ENCODE peak calls at places on chromosomes 11 and 22, in four cellular contexts. E is thoracic aorta, N is nucleus accumbens, U is GM12892. G is an unnamed sample.

GRCh38 chr11:82631722-82632630 is 101.7 kb downstream of the FAM181B start:
- DNase-seq in E (no peak), N (no peak), U (no peak), G (no peak)

GRCh38 chr11:59756845-59757244 is 1.7 kb downstream of the STX3 start:
- DNase-seq in E (no peak), N (no peak), U (no peak), G (no peak)

GRCh38 chr22:30691204-30691603 is 3.5 kb upstream of the OSBP2 start:
- DNase-seq in E (no peak), N (no peak), U (no peak), G (no peak)

GRCh38 chr22:36319595-36320497 is 66.9 kb downstream of the APOL1 start:
- DNase-seq in E (no peak), N (no peak), U (no peak), G (no peak)

GRCh38 chr11:126318642-126319373 is 14.9 kb downstream of the DCPS start:
- DNase-seq in E (no peak), N (peak), U (no peak), G (no peak)

GRCh38 chr11:63521896-63522295 is 14.7 kb upstream of the PLAAT4 start:
- DNase-seq in E (no peak), N (no peak), U (no peak), G (no peak)

GRCh38 chr22:17569971-17570511 is 6.7 kb downstream of the SLC25A18 start:
- DNase-seq in E (no peak), N (no peak), U (no peak), G (no peak)

GRCh38 chr11:1530686-1531256 is 41.3 kb downstream of the DUSP8 start:
- DNase-seq in E (no peak), N (no peak), U (no peak), G (no peak)

GRCh38 chr11:62602141-62603071 is 741 bp upstream of the MTA2 start:
- DNase-seq in E (no peak), N (peak), U (peak), G (peak)

GRCh38 chr11:79092791-79093313 is 348.0 kb downstream of the TENM4 start:
- DNase-seq in E (no peak), N (no peak), U (no peak), G (no peak)

GRCh38 chr22:19456541-19456940 is 9.0 kb upstream of the C22orf39 start:
- DNase-seq in E (no peak), N (no peak), U (no peak), G (no peak)

GRCh38 chr11:128195057-128195751 is 392.2 kb downstream of the ETS1 start:
- DNase-seq in E (no peak), N (no peak), U (no peak), G (no peak)

GRCh38 chr11:32704261-32704660 is 90.2 kb downstream of the CCDC73 start:
- DNase-seq in E (no peak), N (no peak), U (no peak), G (no peak)

GRCh38 chr11:35323076-35323868 is 96.1 kb downstream of the SLC1A2 start:
- DNase-seq in E (no peak), N (no peak), U (no peak), G (no peak)

GRCh38 chr22:46280063-46280817 is 12.4 kb downstream of the TTC38 start:
- DNase-seq in E (no peak), N (no peak), U (no peak), G (no peak)

GRCh38 chr11:121895919-121896318 is 220.1 kb downstream of the BLID start:
- DNase-seq in E (no peak), N (no peak), U (no peak), G (no peak)

GRCh38 chr11:61507962-61508824 is at the start of gene LRRC10B:
- DNase-seq in E (no peak), N (no peak), U (no peak), G (no peak)

GRCh38 chr11:34044664-34045485 is 6.7 kb upstream of the CAPRIN1 start:
- DNase-seq in E (no peak), N (no peak), U (no peak), G (no peak)

GRCh38 chr11:75858613-75859012 is 43.6 kb downstream of the UVRAG start:
- DNase-seq in E (no peak), N (no peak), U (no peak), G (no peak)

GRCh38 chr11:63813563-63814382 is 517 bp downstream of the SPINDOC start:
- DNase-seq in E (no peak), N (peak), U (peak), G (no peak)

GRCh38 chr11:77067776-77068460 is 1.1 kb downstream of the CAPN5 start:
- DNase-seq in E (no peak), N (no peak), U (no peak), G (no peak)

GRCh38 chr11:96648991-96649390 is 259.2 kb downstream of the JRKL start:
- DNase-seq in E (no peak), N (no peak), U (no peak), G (no peak)

GRCh38 chr22:35314161-35314942 is 14.7 kb downstream of the TOM1 start:
- DNase-seq in E (no peak), N (no peak), U (no peak), G (no peak)

GRCh38 chr11:110077866-110078325 is 15.3 kb upstream of the ZC3H12C start:
- DNase-seq in E (no peak), N (no peak), U (no peak), G (no peak)

GRCh38 chr22:20135846-20136602 is 4.4 kb downstream of the ZDHHC8 start:
- DNase-seq in E (no peak), N (no peak), U (no peak), G (no peak)

GRCh38 chr11:3108183-3108721 is 51.0 kb upstream of the CARS1 start:
- DNase-seq in E (no peak), N (no peak), U (no peak), G (no peak)

GRCh38 chr11:60370811-60371297 is 7.5 kb upstream of the MS4A7 start:
- DNase-seq in E (no peak), N (no peak), U (no peak), G (no peak)

GRCh38 chr22:43288807-43289417 is 54.3 kb downstream of the SCUBE1 start:
- DNase-seq in E (no peak), N (no peak), U (no peak), G (no peak)